ENCODE peak calls at places on chromosome 6, in four cellular contexts. Q is aorta; X is fibroblast of lung; U is effector memory CD4-positive, alpha-beta T cell. D is an unnamed sample.

GRCh38 chr6:116397960-116398359 is 27.2 kb downstream of the DSE start:
- DNase-seq in Q (no peak), X (peak; percentile 81), U (no peak), D (no peak)

GRCh38 chr6:107730683-107731314 is 93.3 kb downstream of the SCML4 start:
- DNase-seq in Q (no peak), X (no peak), U (no peak), D (peak; percentile 76)

GRCh38 chr6:30793521-30794194 is 49.3 kb upstream of the IER3 start:
- DNase-seq in Q (no peak), X (peak; percentile 62), U (no peak), D (peak; percentile 36)

GRCh38 chr6:144378437-144378836 is 93.3 kb downstream of the UTRN start:
- DNase-seq in Q (no peak), X (peak; percentile 15), U (no peak), D (peak; percentile 64)

GRCh38 chr6:156347251-156348049 is 429.7 kb upstream of the ARID1B start:
- DNase-seq in Q (no peak), X (peak; percentile 10), U (no peak), D (no peak)

GRCh38 chr6:133610271-133610840 is 278.6 kb upstream of the TCF21 start:
- DNase-seq in Q (no peak), X (peak; percentile 46), U (no peak), D (no peak)

GRCh38 chr6:29553268-29554057 is 6.1 kb downstream of the UBD start:
- DNase-seq in Q (peak; percentile 63), X (peak; percentile 30), U (no peak), D (no peak)

GRCh38 chr6:106156863-106157262 is 70.7 kb downstream of the PRDM1 start:
- DNase-seq in Q (no peak), X (no peak), U (no peak), D (no peak)

GRCh38 chr6:110358536-110359148 is 493 bp upstream of the METTL24 start:
- DNase-seq in Q (no peak), X (no peak), U (no peak), D (no peak)

GRCh38 chr6:49327005-49327404 is 136.0 kb downstream of the MMUT start:
- DNase-seq in Q (no peak), X (peak; percentile 9), U (no peak), D (no peak)

GRCh38 chr6:121006024-121006423 is 328.3 kb downstream of the TBC1D32 start:
- DNase-seq in Q (no peak), X (no peak), U (no peak), D (no peak)

GRCh38 chr6:3769610-3770009 is 18.1 kb upstream of the PXDC1 start:
- DNase-seq in Q (no peak), X (peak; percentile 42), U (no peak), D (no peak)

GRCh38 chr6:141877275-141877983 is 255.3 kb upstream of the GJE1 start:
- DNase-seq in Q (no peak), X (no peak), U (no peak), D (no peak)

GRCh38 chr6:16157909-16158308 is 29.0 kb downstream of the MYLIP start:
- DNase-seq in Q (no peak), X (no peak), U (no peak), D (no peak)

GRCh38 chr6:69796081-69796626 is 656 bp downstream of the LMBRD1 start:
- DNase-seq in Q (no peak), X (peak; percentile 59), U (peak; percentile 46), D (peak; percentile 93)

GRCh38 chr6:154989457-154989856 is 5.7 kb upstream of the TIAM2 start:
- DNase-seq in Q (no peak), X (no peak), U (no peak), D (no peak)

GRCh38 chr6:154514481-154514880 is 4.0 kb upstream of the CNKSR3 start:
- DNase-seq in Q (no peak), X (no peak), U (no peak), D (no peak)

GRCh38 chr6:24927234-24927955 is 8.4 kb downstream of the RIPOR2 start:
- DNase-seq in Q (no peak), X (no peak), U (no peak), D (no peak)

GRCh38 chr6:30378290-30378937 is 33.5 kb downstream of the RPP21 start:
- DNase-seq in Q (no peak), X (peak; percentile 12), U (no peak), D (peak; percentile 10)

GRCh38 chr6:104930939-104931338 is 26.0 kb upstream of the LIN28B start:
- DNase-seq in Q (no peak), X (no peak), U (no peak), D (no peak)

GRCh38 chr6:167896648-167897047 is 69.9 kb downstream of the AFDN start:
- DNase-seq in Q (no peak), X (no peak), U (no peak), D (no peak)

GRCh38 chr6:167893416-167893815 is 66.7 kb downstream of the AFDN start:
- DNase-seq in Q (no peak), X (peak; percentile 63), U (no peak), D (no peak)

GRCh38 chr6:167894965-167895364 is 68.3 kb downstream of the AFDN start:
- DNase-seq in Q (no peak), X (no peak), U (no peak), D (no peak)

GRCh38 chr6:167888098-167888497 is 61.4 kb downstream of the AFDN start:
- DNase-seq in Q (no peak), X (no peak), U (no peak), D (no peak)

GRCh38 chr6:167892835-167893234 is 66.1 kb downstream of the AFDN start:
- DNase-seq in Q (no peak), X (no peak), U (no peak), D (no peak)
- H3K27ac ChIP-seq in Q (no peak overlapping the region), X (no peak overlapping the region), U (no peak overlapping the region), D (no peak overlapping the region)

GRCh38 chr6:157925771-157926170 is 55.9 kb upstream of the SYNJ2 start:
- DNase-seq in Q (no peak), X (no peak), U (no peak), D (no peak)

GRCh38 chr6:157929765-157930319 is 51.8 kb upstream of the SYNJ2 start:
- DNase-seq in Q (no peak), X (no peak), U (no peak), D (no peak)

GRCh38 chr6:157929076-157929475 is 52.6 kb upstream of the SYNJ2 start:
- DNase-seq in Q (no peak), X (no peak), U (no peak), D (no peak)

DNA sequence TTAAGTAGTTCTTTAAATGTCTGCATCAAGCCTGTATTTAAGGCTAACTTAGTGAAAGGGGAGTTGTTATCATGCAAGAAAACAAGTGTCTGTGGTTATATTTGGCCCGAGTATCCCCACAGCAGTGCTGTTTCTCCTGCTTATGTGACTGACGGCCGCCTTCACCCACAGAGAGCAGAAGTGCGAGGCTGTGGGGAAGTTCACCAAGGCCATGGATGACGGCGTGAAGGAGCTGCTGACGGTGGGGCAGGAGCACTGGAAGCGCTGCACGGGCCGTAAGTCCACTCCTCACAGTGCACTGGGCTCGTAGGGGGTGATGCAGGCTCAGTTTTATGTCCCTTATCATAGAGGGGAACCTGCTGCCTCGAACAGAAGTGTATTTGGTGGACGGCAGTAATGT is 53.2 kb upstream of the SYNJ2 start:
- DNase-seq in Q (no peak), X (no peak), U (no peak), D (no peak)
- H3K4me3 ChIP-seq in Q (no peak overlapping the region), X (no peak overlapping the region), U (no peak overlapping the region), D (no peak overlapping the region)

GRCh38 chr6:170166511-170167122 is 124.3 kb downstream of the DLL1 start:
- DNase-seq in Q (peak; percentile 74), X (no peak), U (no peak), D (no peak)
- H3K9me3 ChIP-seq in Q (no peaks in the 10 kb centered on the region), X (peaks cover 4% of the 10 kb centered on the region), U (no peaks in the 10 kb centered on the region), D (peaks cover 2% of the 10 kb centered on the region)

GRCh38 chr6:90315354-90315960 is 18.8 kb upstream of the BACH2 start:
- DNase-seq in Q (no peak), X (no peak), U (no peak), D (no peak)
- H3K27ac ChIP-seq in Q (no peak overlapping the region), X (no peak overlapping the region), U (no peak overlapping the region), D (no peak overlapping the region)

GRCh38 chr6:8170754-8171153 is 68.4 kb upstream of the EEF1E1 start:
- DNase-seq in Q (no peak), X (no peak), U (no peak), D (no peak)
- H3K4me3 ChIP-seq in Q (no peak overlapping the region), X (no peak overlapping the region), U (no peak overlapping the region), D (no peak overlapping the region)

GRCh38 chr6:125279961-125280360 is 21.8 kb downstream of the HDDC2 start:
- DNase-seq in Q (no peak), X (no peak), U (no peak), D (no peak)

GRCh38 chr6:125287718-125288117 is 14.0 kb downstream of the HDDC2 start:
- DNase-seq in Q (no peak), X (no peak), U (no peak), D (no peak)

GRCh38 chr6:125285936-125286335 is 15.8 kb downstream of the HDDC2 start:
- DNase-seq in Q (no peak), X (no peak), U (no peak), D (no peak)

GRCh38 chr6:125285353-125285752 is 16.4 kb downstream of the HDDC2 start:
- DNase-seq in Q (no peak), X (no peak), U (no peak), D (no peak)
- H3K9me3 ChIP-seq in Q (no peaks in the 10 kb centered on the region), X (no peaks in the 10 kb centered on the region), U (no peaks in the 10 kb centered on the region), D (no peaks in the 10 kb centered on the region)

GRCh38 chr6:45667265-45667664 is 289.5 kb upstream of the SUPT3H start:
- DNase-seq in Q (no peak), X (no peak), U (no peak), D (no peak)
- H3K27ac ChIP-seq in Q (no peak overlapping the region), X (no peak overlapping the region), U (no peak overlapping the region), D (no peak overlapping the region)